ENCODE peak calls at places on chromosomes 13 and 19, in ten cellular contexts. One of them, this sample, is unnamed.

GRCh38 chr13:32883501-32883900 is 132.7 kb upstream of the KL start:
- DNase-seq in thoracic aorta: no peak
- DNase-seq in aorta: no peak
- DNase-seq in mesendoderm: no peak
- DNase-seq in neural progenitor cell: no peak
- DNase-seq in GM06990: no peak
- DNase-seq in skeletal muscle cell: no peak
- DNase-seq in cardiac fibroblast: peak
- DNase-seq in psoas muscle: no peak
- DNase-seq in A549: no peak
- DNase-seq in this sample: no peak

GRCh38 chr13:93614776-93615175 is 388.2 kb downstream of the GPC6 start:
- DNase-seq in thoracic aorta: no peak
- DNase-seq in aorta: no peak
- DNase-seq in mesendoderm: no peak
- DNase-seq in neural progenitor cell: no peak
- DNase-seq in GM06990: no peak
- DNase-seq in skeletal muscle cell: no peak
- DNase-seq in cardiac fibroblast: no peak
- DNase-seq in psoas muscle: no peak
- DNase-seq in A549: no peak
- DNase-seq in this sample: no peak

GRCh38 chr13:46668302-46668720 is 115.3 kb downstream of the LRCH1 start:
- DNase-seq in thoracic aorta: no peak
- DNase-seq in aorta: peak
- DNase-seq in mesendoderm: no peak
- DNase-seq in neural progenitor cell: no peak
- DNase-seq in GM06990: no peak
- DNase-seq in skeletal muscle cell: peak
- DNase-seq in cardiac fibroblast: peak
- DNase-seq in psoas muscle: peak
- DNase-seq in A549: no peak
- DNase-seq in this sample: peak

GRCh38 chr19:40281381-40282208 is 3.5 kb downstream of the AKT2 start:
- DNase-seq in thoracic aorta: no peak
- DNase-seq in aorta: no peak
- DNase-seq in mesendoderm: no peak
- DNase-seq in neural progenitor cell: no peak
- DNase-seq in GM06990: no peak
- DNase-seq in skeletal muscle cell: no peak
- DNase-seq in cardiac fibroblast: no peak
- DNase-seq in psoas muscle: no peak
- DNase-seq in A549: no peak
- DNase-seq in this sample: peak

GRCh38 chr13:74930402-74931165 is 551.4 kb downstream of the TBC1D4 start:
- DNase-seq in thoracic aorta: no peak
- DNase-seq in aorta: no peak
- DNase-seq in mesendoderm: no peak
- DNase-seq in neural progenitor cell: no peak
- DNase-seq in GM06990: peak
- DNase-seq in skeletal muscle cell: peak
- DNase-seq in cardiac fibroblast: peak
- DNase-seq in psoas muscle: no peak
- DNase-seq in A549: no peak
- DNase-seq in this sample: no peak

GRCh38 chr19:19447536-19448237 is 42.2 kb downstream of the GATAD2A start:
- DNase-seq in thoracic aorta: no peak
- DNase-seq in aorta: no peak
- DNase-seq in mesendoderm: no peak
- DNase-seq in neural progenitor cell: no peak
- DNase-seq in GM06990: no peak
- DNase-seq in skeletal muscle cell: no peak
- DNase-seq in cardiac fibroblast: no peak
- DNase-seq in psoas muscle: no peak
- DNase-seq in A549: no peak
- DNase-seq in this sample: no peak

GRCh38 chr19:18297308-18297707 is 15.9 kb upstream of the JUND start:
- DNase-seq in thoracic aorta: no peak
- DNase-seq in aorta: no peak
- DNase-seq in mesendoderm: no peak
- DNase-seq in neural progenitor cell: no peak
- DNase-seq in GM06990: no peak
- DNase-seq in skeletal muscle cell: no peak
- DNase-seq in cardiac fibroblast: peak
- DNase-seq in psoas muscle: no peak
- DNase-seq in A549: no peak
- DNase-seq in this sample: no peak

GRCh38 chr19:13621413-13621812 is 115.1 kb upstream of the CACNA1A start:
- DNase-seq in thoracic aorta: no peak
- DNase-seq in aorta: no peak
- DNase-seq in mesendoderm: peak
- DNase-seq in neural progenitor cell: no peak
- DNase-seq in GM06990: no peak
- DNase-seq in skeletal muscle cell: peak
- DNase-seq in cardiac fibroblast: peak
- DNase-seq in psoas muscle: peak
- DNase-seq in A549: peak
- DNase-seq in this sample: no peak

GRCh38 chr13:61417171-61417570 is 1.5 kb upstream of the PCDH20 start:
- DNase-seq in thoracic aorta: no peak
- DNase-seq in aorta: no peak
- DNase-seq in mesendoderm: no peak
- DNase-seq in neural progenitor cell: no peak
- DNase-seq in GM06990: no peak
- DNase-seq in skeletal muscle cell: no peak
- DNase-seq in cardiac fibroblast: no peak
- DNase-seq in psoas muscle: no peak
- DNase-seq in A549: no peak
- DNase-seq in this sample: peak

GRCh38 chr19:28488006-28488405 is 724.9 kb downstream of the UQCRFS1 start:
- DNase-seq in thoracic aorta: no peak
- DNase-seq in aorta: no peak
- DNase-seq in mesendoderm: no peak
- DNase-seq in neural progenitor cell: peak
- DNase-seq in GM06990: no peak
- DNase-seq in skeletal muscle cell: no peak
- DNase-seq in cardiac fibroblast: no peak
- DNase-seq in psoas muscle: no peak
- DNase-seq in A549: no peak
- DNase-seq in this sample: no peak

GRCh38 chr19:49502866-49503581 is 6.8 kb downstream of the RPS11 start:
- DNase-seq in thoracic aorta: no peak
- DNase-seq in aorta: no peak
- DNase-seq in mesendoderm: no peak
- DNase-seq in neural progenitor cell: peak
- DNase-seq in GM06990: no peak
- DNase-seq in skeletal muscle cell: peak
- DNase-seq in cardiac fibroblast: peak
- DNase-seq in psoas muscle: peak
- DNase-seq in A549: peak
- DNase-seq in this sample: no peak

GRCh38 chr19:39277598-39277997 is 9.4 kb downstream of the IFNL2 start:
- DNase-seq in thoracic aorta: no peak
- DNase-seq in aorta: no peak
- DNase-seq in mesendoderm: no peak
- DNase-seq in neural progenitor cell: no peak
- DNase-seq in GM06990: no peak
- DNase-seq in skeletal muscle cell: no peak
- DNase-seq in cardiac fibroblast: peak
- DNase-seq in psoas muscle: no peak
- DNase-seq in A549: peak
- DNase-seq in this sample: no peak

GRCh38 chr13:58919551-58919950 is 1244.2 kb downstream of the DIAPH3 start:
- DNase-seq in thoracic aorta: no peak
- DNase-seq in aorta: no peak
- DNase-seq in mesendoderm: no peak
- DNase-seq in neural progenitor cell: no peak
- DNase-seq in GM06990: no peak
- DNase-seq in skeletal muscle cell: no peak
- DNase-seq in cardiac fibroblast: no peak
- DNase-seq in psoas muscle: no peak
- DNase-seq in A549: no peak
- DNase-seq in this sample: no peak

GRCh38 chr13:22187329-22187728 is 516.5 kb downstream of the FGF9 start:
- DNase-seq in thoracic aorta: no peak
- DNase-seq in aorta: no peak
- DNase-seq in mesendoderm: no peak
- DNase-seq in neural progenitor cell: no peak
- DNase-seq in GM06990: no peak
- DNase-seq in skeletal muscle cell: no peak
- DNase-seq in cardiac fibroblast: no peak
- DNase-seq in psoas muscle: no peak
- DNase-seq in A549: no peak
- DNase-seq in this sample: no peak

GRCh38 chr19:12786149-12786870 is 5.0 kb upstream of the JUNB start:
- DNase-seq in thoracic aorta: no peak
- DNase-seq in aorta: peak
- DNase-seq in mesendoderm: no peak
- DNase-seq in neural progenitor cell: no peak
- DNase-seq in GM06990: peak
- DNase-seq in skeletal muscle cell: no peak
- DNase-seq in cardiac fibroblast: no peak
- DNase-seq in psoas muscle: peak
- DNase-seq in A549: peak
- DNase-seq in this sample: peak

DNA sequence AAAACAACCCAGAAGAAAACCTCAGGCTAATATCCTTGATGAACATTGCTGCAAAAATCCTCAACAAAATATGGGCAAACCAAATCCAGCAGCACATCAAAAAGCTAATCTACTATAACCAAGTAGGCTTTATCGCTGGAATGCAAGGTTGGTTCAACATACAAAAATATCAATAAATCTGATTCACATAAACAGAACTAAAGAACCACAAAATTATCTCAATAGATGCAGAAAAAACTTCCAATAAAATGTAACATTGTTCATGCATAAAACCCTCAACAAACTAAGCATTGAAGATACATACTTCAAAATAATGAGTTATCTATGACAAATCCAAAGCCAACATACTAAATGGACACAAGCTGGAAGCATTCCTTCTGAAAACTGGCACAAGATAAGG is 8.8 kb downstream of the ZNF724 start:
- DNase-seq in thoracic aorta: no peak
- DNase-seq in aorta: no peak
- DNase-seq in mesendoderm: peak
- DNase-seq in neural progenitor cell: no peak
- DNase-seq in GM06990: no peak
- DNase-seq in skeletal muscle cell: no peak
- DNase-seq in cardiac fibroblast: no peak
- DNase-seq in psoas muscle: no peak
- DNase-seq in A549: no peak
- DNase-seq in this sample: no peak
- H3K4me3 ChIP-seq in thoracic aorta: no peak
- H3K4me3 ChIP-seq in aorta: no peak
- H3K4me3 ChIP-seq in mesendoderm: no peak
- H3K4me3 ChIP-seq in neural progenitor cell: no peak
- H3K4me3 ChIP-seq in GM06990: no peak
- H3K4me3 ChIP-seq in skeletal muscle cell: no peak
- H3K4me3 ChIP-seq in cardiac fibroblast: no peak
- H3K4me3 ChIP-seq in psoas muscle: no peak
- H3K4me3 ChIP-seq in A549: no peak
- H3K4me3 ChIP-seq in this sample: no peak

DNA sequence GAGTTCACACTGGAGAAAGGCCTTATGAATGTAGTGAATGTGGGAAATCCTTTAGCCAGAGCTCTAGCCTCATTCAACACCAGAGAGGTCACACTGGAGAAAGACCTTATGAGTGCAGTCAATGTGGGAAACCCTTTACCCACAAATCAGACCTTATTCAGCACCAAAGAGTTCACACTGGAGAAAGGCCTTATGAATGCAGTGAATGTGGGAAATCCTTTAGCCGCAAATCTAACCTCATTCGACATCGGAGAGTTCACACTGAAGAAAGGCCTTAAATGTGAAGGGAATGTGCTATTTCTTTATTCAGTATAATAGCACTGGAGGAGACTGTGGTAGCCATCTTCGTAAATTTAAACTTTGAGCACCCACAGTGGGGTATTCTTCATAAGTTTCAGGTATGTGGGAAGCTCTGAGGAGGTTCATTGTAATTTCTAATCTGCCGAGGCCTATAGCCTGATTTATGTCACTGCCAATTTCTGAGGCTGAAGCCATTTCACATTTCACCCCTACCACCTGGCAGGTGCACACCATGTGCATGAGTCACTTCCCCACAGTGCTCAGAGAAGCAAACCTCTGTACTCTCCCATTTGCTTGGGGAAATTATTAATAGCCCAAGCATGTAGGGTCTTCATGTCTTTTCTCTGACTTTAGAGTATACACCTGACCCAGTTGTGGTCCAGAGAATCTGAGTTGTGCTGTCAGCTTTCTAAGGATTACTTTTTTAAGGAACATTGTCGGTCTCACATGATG is 6.4 kb downstream of the ZNF551 start:
- DNase-seq in thoracic aorta: no peak
- DNase-seq in aorta: no peak
- DNase-seq in mesendoderm: peak
- DNase-seq in neural progenitor cell: no peak
- DNase-seq in GM06990: no peak
- DNase-seq in skeletal muscle cell: no peak
- DNase-seq in cardiac fibroblast: no peak
- DNase-seq in psoas muscle: no peak
- DNase-seq in A549: no peak
- DNase-seq in this sample: no peak
- H3K4me3 ChIP-seq in thoracic aorta: peak
- H3K4me3 ChIP-seq in aorta: no peak
- H3K4me3 ChIP-seq in mesendoderm: peak
- H3K4me3 ChIP-seq in neural progenitor cell: no peak
- H3K4me3 ChIP-seq in GM06990: no peak
- H3K4me3 ChIP-seq in skeletal muscle cell: no peak
- H3K4me3 ChIP-seq in cardiac fibroblast: no peak
- H3K4me3 ChIP-seq in psoas muscle: no peak
- H3K4me3 ChIP-seq in A549: no peak
- H3K4me3 ChIP-seq in this sample: no peak

GRCh38 chr19:3670796-3671679 is 29.2 kb downstream of the PIP5K1C start:
- DNase-seq in thoracic aorta: peak
- DNase-seq in aorta: peak
- DNase-seq in mesendoderm: no peak
- DNase-seq in neural progenitor cell: no peak
- DNase-seq in GM06990: peak
- DNase-seq in skeletal muscle cell: peak
- DNase-seq in cardiac fibroblast: peak
- DNase-seq in psoas muscle: peak
- DNase-seq in A549: no peak
- DNase-seq in this sample: peak
- H3K4me3 ChIP-seq in thoracic aorta: peak
- H3K4me3 ChIP-seq in aorta: peak
- H3K4me3 ChIP-seq in mesendoderm: no peak
- H3K4me3 ChIP-seq in neural progenitor cell: no peak
- H3K4me3 ChIP-seq in GM06990: peak
- H3K4me3 ChIP-seq in skeletal muscle cell: no peak
- H3K4me3 ChIP-seq in cardiac fibroblast: peak
- H3K4me3 ChIP-seq in psoas muscle: peak
- H3K4me3 ChIP-seq in A549: no peak
- H3K4me3 ChIP-seq in this sample: peak

DNA sequence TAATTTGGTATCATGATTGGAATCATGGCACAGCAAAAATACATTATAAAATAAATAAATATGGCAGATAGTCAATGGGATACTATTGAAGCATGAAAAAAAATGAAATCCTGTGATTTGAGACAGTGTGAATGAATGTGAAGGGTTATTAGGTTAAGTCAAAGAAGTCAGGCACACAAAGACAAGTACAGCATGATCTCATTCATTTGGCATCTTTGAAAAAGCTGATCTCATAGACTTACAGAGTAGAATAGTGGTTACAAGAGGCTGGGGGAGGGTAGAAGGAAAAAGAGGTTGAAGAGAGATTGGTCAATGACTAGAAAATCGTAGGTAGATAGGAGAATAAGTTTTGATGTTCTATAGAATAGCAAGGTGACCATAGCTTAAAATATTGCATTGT is 295.1 kb upstream of the SLITRK5 start:
- DNase-seq in thoracic aorta: no peak
- DNase-seq in aorta: no peak
- DNase-seq in mesendoderm: peak
- DNase-seq in neural progenitor cell: no peak
- DNase-seq in GM06990: no peak
- DNase-seq in skeletal muscle cell: no peak
- DNase-seq in cardiac fibroblast: no peak
- DNase-seq in psoas muscle: no peak
- DNase-seq in A549: no peak
- DNase-seq in this sample: no peak
- H3K4me3 ChIP-seq in thoracic aorta: no peak
- H3K4me3 ChIP-seq in aorta: no peak
- H3K4me3 ChIP-seq in mesendoderm: no peak
- H3K4me3 ChIP-seq in neural progenitor cell: no peak
- H3K4me3 ChIP-seq in GM06990: no peak
- H3K4me3 ChIP-seq in skeletal muscle cell: no peak
- H3K4me3 ChIP-seq in cardiac fibroblast: no peak
- H3K4me3 ChIP-seq in psoas muscle: no peak
- H3K4me3 ChIP-seq in A549: no peak
- H3K4me3 ChIP-seq in this sample: no peak